ENCODE peak calls at places on chromosomes 16 and 17, in five cellular contexts. F is mesenchymal stem cell, Y is IMR-90, K is trophoblast cell, H is H9. U is an unnamed sample.

GRCh38 chr17:51427259-51428255 is 167.2 kb downstream of the UTP18 start:
- DNase-seq in F (no peak), Y (no peak), K (peak), H (no peak), U (no peak)

GRCh38 chr16:4611337-4612023 is 3.2 kb downstream of the UBALD1 start:
- DNase-seq in F (peak), Y (peak), K (no peak), H (no peak), U (no peak)

GRCh38 chr16:19863990-19864389 is 20.7 kb downstream of the GPRC5B start:
- DNase-seq in F (no peak), Y (no peak), K (no peak), H (no peak), U (no peak)

GRCh38 chr16:68658258-68658973 is 13.3 kb downstream of the CDH3 start:
- DNase-seq in F (peak), Y (peak), K (peak), H (no peak), U (no peak)

GRCh38 chr17:58331815-58332719 is 3.5 kb upstream of the TSPOAP1 start:
- DNase-seq in F (no peak), Y (no peak), K (no peak), H (peak), U (no peak)

GRCh38 chr16:1512174-1512573 is 19.0 kb downstream of the TELO2 start:
- DNase-seq in F (no peak), Y (no peak), K (no peak), H (no peak), U (no peak)

GRCh38 chr17:76515291-76515949 is 14.2 kb upstream of the RHBDF2 start:
- DNase-seq in F (peak), Y (peak), K (peak), H (no peak), U (no peak)

GRCh38 chr17:59783221-59784016 is 76.0 kb downstream of the VMP1 start:
- DNase-seq in F (peak), Y (peak), K (peak), H (no peak), U (no peak)

GRCh38 chr16:89448656-89449055 is 41.7 kb downstream of the ANKRD11 start:
- DNase-seq in F (no peak), Y (no peak), K (peak), H (no peak), U (no peak)

GRCh38 chr17:29664743-29665479 is 42.2 kb upstream of the CORO6 start:
- DNase-seq in F (peak), Y (peak), K (peak), H (no peak), U (no peak)

GRCh38 chr16:2511996-2512919 is 1.5 kb upstream of the ATP6V0C start:
- DNase-seq in F (no peak), Y (no peak), K (no peak), H (no peak), U (no peak)

GRCh38 chr16:52372313-52372712 is 174.6 kb downstream of the TOX3 start:
- DNase-seq in F (no peak), Y (no peak), K (no peak), H (no peak), U (no peak)

GRCh38 chr17:39541652-39542051 is 66.1 kb downstream of the NEUROD2 start:
- DNase-seq in F (no peak), Y (no peak), K (no peak), H (no peak), U (no peak)

GRCh38 chr16:48960830-48961229 is 320.8 kb downstream of the CBLN1 start:
- DNase-seq in F (no peak), Y (no peak), K (no peak), H (no peak), U (no peak)

GRCh38 chr17:4161560-4162221 is 18.7 kb downstream of the CYB5D2 start:
- DNase-seq in F (no peak), Y (no peak), K (peak), H (no peak), U (no peak)

GRCh38 chr16:20871258-20871657 is 28.9 kb downstream of the DCUN1D3 start:
- DNase-seq in F (no peak), Y (no peak), K (no peak), H (no peak), U (no peak)

GRCh38 chr16:2033057-2033911 is 6.6 kb downstream of the NHERF2 start:
- DNase-seq in F (peak), Y (peak), K (no peak), H (no peak), U (no peak)

GRCh38 chr16:12535535-12536411 is 267.9 kb downstream of the CPPED1 start:
- DNase-seq in F (no peak), Y (no peak), K (no peak), H (peak), U (peak)

GRCh38 chr17:63741251-63742049 is at the start of gene STRADA:
- DNase-seq in F (peak), Y (peak), K (peak), H (peak), U (peak)

GRCh38 chr16:1159973-1160772 is 7.3 kb downstream of the CACNA1H start:
- DNase-seq in F (no peak), Y (no peak), K (peak), H (no peak), U (no peak)

GRCh38 chr17:4148611-4149308 is 5.8 kb downstream of the CYB5D2 start:
- DNase-seq in F (no peak), Y (no peak), K (peak), H (no peak), U (no peak)

GRCh38 chr17:63842173-63842539 is 329 bp downstream of the SMARCD2 start:
- DNase-seq in F (peak), Y (no peak), K (no peak), H (no peak), U (no peak)

GRCh38 chr17:40349477-40350409 is 14.8 kb downstream of the GJD3 start:
- DNase-seq in F (no peak), Y (peak), K (peak), H (no peak), U (no peak)

GRCh38 chr17:1006054-1006453 is 9.1 kb downstream of the TIMM22 start:
- DNase-seq in F (no peak), Y (no peak), K (peak), H (no peak), U (no peak)

GRCh38 chr17:65559802-65560627 is 1.4 kb downstream of the AXIN2 start:
- DNase-seq in F (no peak), Y (no peak), K (peak), H (peak), U (no peak)

GRCh38 chr17:40283662-40284061 is 4.0 kb upstream of the CDC6 start:
- DNase-seq in F (peak), Y (peak), K (peak), H (no peak), U (no peak)

GRCh38 chr16:89121691-89122321 is 28.2 kb downstream of the ACSF3 start:
- DNase-seq in F (no peak), Y (no peak), K (no peak), H (no peak), U (no peak)

GRCh38 chr16:49003992-49004391 is 277.6 kb downstream of the CBLN1 start:
- DNase-seq in F (no peak), Y (no peak), K (no peak), H (no peak), U (no peak)

GRCh38 chr17:48002920-48003685 is 32.2 kb downstream of the CDK5RAP3 start:
- DNase-seq in F (no peak), Y (no peak), K (no peak), H (peak), U (no peak)

GRCh38 chr17:17818088-17818526 is 18.7 kb downstream of the SREBF1 start:
- DNase-seq in F (peak), Y (peak), K (no peak), H (no peak), U (no peak)

GRCh38 chr17:1787301-1787902 is 25.5 kb downstream of the SERPINF1 start:
- DNase-seq in F (peak), Y (peak), K (peak), H (no peak), U (no peak)

GRCh38 chr17:70558821-70559220 is 389.5 kb downstream of the KCNJ2 start:
- DNase-seq in F (peak), Y (peak), K (no peak), H (no peak), U (no peak)

GRCh38 chr17:13978478-13978877 is 90.8 kb upstream of the COX10 start:
- DNase-seq in F (no peak), Y (no peak), K (no peak), H (no peak), U (no peak)

GRCh38 chr16:49961087-49961486 is 63.9 kb upstream of the CNEP1R1 start:
- DNase-seq in F (no peak), Y (peak), K (peak), H (no peak), U (no peak)

GRCh38 chr17:82804442-82805191 is 35.2 kb downstream of the ZNF750 start:
- DNase-seq in F (no peak), Y (peak), K (no peak), H (no peak), U (no peak)

GRCh38 chr16:25014500-25015147 is 545 bp downstream of the ARHGAP17 start:
- DNase-seq in F (peak), Y (peak), K (peak), H (peak), U (peak)

GRCh38 chr16:20767577-20767976 is 3.8 kb downstream of the ACSM3 start:
- DNase-seq in F (no peak), Y (no peak), K (no peak), H (no peak), U (no peak)

GRCh38 chr17:10698116-10698818 is 873 bp downstream of the ADPRM start:
- DNase-seq in F (peak), Y (peak), K (peak), H (no peak), U (no peak)

GRCh38 chr17:4144411-4144747 is 1.4 kb downstream of the CYB5D2 start:
- DNase-seq in F (no peak), Y (no peak), K (no peak), H (no peak), U (no peak)

GRCh38 chr17:78140169-78141051 is 5.8 kb upstream of the C17orf99 start:
- DNase-seq in F (peak), Y (peak), K (peak), H (peak), U (peak)
- H2AK5ac ChIP-seq in F (no peak), Y (no peak), K (no peak), H (no peak), U (peak)

GRCh38 chr17:74773414-74773813 is 2.7 kb downstream of the NAT9 start:
- DNase-seq in F (no peak), Y (no peak), K (no peak), H (no peak), U (no peak)
- H3K4me2 ChIP-seq in F (no peak), Y (no peak), K (peak), H (no peak), U (no peak)

DNA sequence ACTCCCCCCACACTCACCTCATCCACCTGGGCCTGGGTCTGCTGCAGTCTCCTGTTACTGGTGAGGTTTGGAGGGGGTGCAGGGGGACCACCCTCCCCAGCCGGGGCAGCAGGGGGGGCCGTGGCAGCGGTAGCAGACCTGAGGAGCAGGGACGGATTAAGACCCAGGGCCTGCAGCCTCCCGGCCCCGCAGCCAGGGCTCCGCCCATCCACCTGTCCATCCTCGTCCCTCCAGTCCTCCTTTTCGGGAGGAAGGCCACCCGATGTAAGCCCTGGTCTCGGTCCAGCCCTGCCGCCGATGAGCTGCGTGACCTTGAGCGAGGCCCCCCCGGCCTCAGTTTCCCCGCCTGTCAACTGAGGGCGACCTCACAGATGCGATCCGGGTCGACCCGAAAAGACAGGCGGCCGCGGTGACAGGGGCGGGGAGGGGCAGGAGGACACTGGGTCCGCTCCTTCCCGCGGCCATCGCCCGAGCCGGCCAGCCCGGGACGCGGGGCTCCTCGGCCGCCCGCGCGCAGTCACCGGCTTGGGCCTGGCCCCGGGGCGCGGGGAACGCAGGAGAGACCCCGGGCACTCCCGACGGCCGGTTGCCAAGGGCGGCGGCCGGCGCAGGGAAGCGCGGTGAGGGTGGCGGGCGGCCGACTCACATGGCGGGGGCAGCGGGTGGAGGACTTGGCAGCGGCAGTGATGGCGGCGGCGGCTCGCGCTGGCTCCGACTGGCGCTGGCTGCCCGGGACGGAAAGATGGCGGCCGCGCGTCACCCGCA is at the start of gene VAMP2:
- DNase-seq in F (peak), Y (peak), K (peak), H (peak), U (no peak)
- H3K14ac ChIP-seq in F (no peak), Y (peak), K (peak), H (peak), U (peak)

GRCh38 chr17:67521773-67522069 is 144.6 kb downstream of the PITPNC1 start:
- DNase-seq in F (no peak), Y (no peak), K (peak), H (peak), U (no peak)

GRCh38 chr17:67520916-67521772 is 144.1 kb downstream of the PITPNC1 start:
- DNase-seq in F (no peak), Y (peak), K (peak), H (peak), U (no peak)

GRCh38 chr17:67520282-67520906 is 143.3 kb downstream of the PITPNC1 start:
- DNase-seq in F (peak), Y (peak), K (peak), H (peak), U (no peak)

GRCh38 chr17:67518881-67519280 is 141.8 kb downstream of the PITPNC1 start:
- DNase-seq in F (peak), Y (no peak), K (no peak), H (peak), U (no peak)

GRCh38 chr17:67519801-67520251 is 142.7 kb downstream of the PITPNC1 start:
- DNase-seq in F (no peak), Y (no peak), K (no peak), H (peak), U (no peak)
- H2AK5ac ChIP-seq in F (no peak), Y (no peak), K (no peak), H (no peak), U (no peak)

GRCh38 chr16:75096730-75097129 is 19.9 kb downstream of the LDHD start:
- DNase-seq in F (no peak), Y (no peak), K (peak), H (peak), U (no peak)
- H3K4me2 ChIP-seq in F (no peak), Y (no peak), K (no peak), H (no peak), U (no peak)

GRCh38 chr17:50206604-50207293 is 5.3 kb upstream of the COL1A1 start:
- DNase-seq in F (peak), Y (peak), K (no peak), H (peak), U (no peak)

GRCh38 chr17:50209133-50209471 is 7.7 kb upstream of the COL1A1 start:
- DNase-seq in F (no peak), Y (no peak), K (no peak), H (no peak), U (no peak)

GRCh38 chr17:50207318-50207717 is 5.9 kb upstream of the COL1A1 start:
- DNase-seq in F (peak), Y (no peak), K (no peak), H (no peak), U (no peak)

GRCh38 chr17:50208611-50209061 is 7.2 kb upstream of the COL1A1 start:
- DNase-seq in F (peak), Y (no peak), K (no peak), H (no peak), U (no peak)

GRCh38 chr17:50207792-50208567 is 6.5 kb upstream of the COL1A1 start:
- DNase-seq in F (no peak), Y (no peak), K (no peak), H (peak), U (no peak)
- H3K14ac ChIP-seq in F (no peak), Y (peak), K (peak), H (no peak), U (no peak)

DNA sequence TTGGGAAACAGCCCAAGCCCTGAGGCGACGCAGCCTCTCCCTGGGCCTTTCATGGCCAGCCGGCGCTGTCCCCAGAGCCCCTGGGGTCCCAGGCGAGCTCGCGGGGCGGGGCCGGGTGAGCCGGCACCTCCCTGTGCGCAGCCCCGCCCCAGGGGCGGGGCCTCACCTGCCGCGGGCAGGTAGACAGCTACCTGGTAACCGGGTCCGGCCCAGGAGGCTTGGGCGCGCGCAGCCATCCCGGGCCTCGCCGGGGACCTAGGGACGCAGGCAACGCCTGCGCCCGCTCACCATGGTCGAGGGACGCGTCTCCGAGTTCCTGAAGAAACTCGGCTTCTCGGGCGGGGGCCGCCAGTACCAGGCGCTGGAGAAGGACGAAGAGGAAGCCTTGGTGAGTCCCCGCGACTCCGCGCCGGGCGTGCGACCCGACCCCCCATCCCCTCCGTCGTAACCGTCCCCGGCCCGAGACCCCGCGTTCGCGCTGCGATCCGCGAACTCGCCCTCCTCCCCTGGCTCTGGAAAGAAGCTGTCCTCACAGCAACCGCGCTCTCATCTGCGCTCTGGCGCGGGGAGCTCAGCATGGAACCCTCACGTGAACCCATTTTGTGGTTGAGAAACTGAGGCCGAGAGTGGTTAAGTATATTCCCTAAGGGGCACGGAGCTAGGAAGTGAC is at the start of gene ATP2C2:
- DNase-seq in F (no peak), Y (no peak), K (peak), H (peak), U (no peak)
- H2AK5ac ChIP-seq in F (no peak), Y (no peak), K (no peak), H (no peak), U (peak)

GRCh38 chr16:87698676-87699179 is 67.1 kb downstream of the KLHDC4 start:
- DNase-seq in F (no peak), Y (no peak), K (no peak), H (no peak), U (no peak)
- H3K4me2 ChIP-seq in F (no peak), Y (no peak), K (no peak), H (no peak), U (no peak)